ENCODE peak calls at places on chromosomes 3 and 15, in nine cellular contexts. L is WERI-Rb-1, S is BE2C, W is brain microvascular endothelial cell, M is fibroblast of mammary gland, V is HFF-Myc, G is bronchial epithelial cell, D is cardiac muscle cell, O is mucosa of descending colon. Q is an unnamed sample.

GRCh38 chr15:91224750-91225380 is 124.8 kb downstream of the SV2B start:
- DNase-seq in L (peak; percentile 39), V (peak; percentile 2), O (no peak), M (peak; percentile 54), W (peak; percentile 16), G (peak; percentile 50), S (peak; percentile 18), D (peak; percentile 51), Q (no peak)

GRCh38 chr3:71658131-71658530 is 67.1 kb downstream of the EIF4E3 start:
- DNase-seq in L (no peak), W (no peak), V (no peak), O (peak; percentile 54), M (no peak), G (peak; percentile 87), S (no peak), D (no peak), Q (no peak)

GRCh38 chr3:188076176-188076575 is 77.8 kb upstream of the LPP start:
- DNase-seq in L (no peak), S (no peak), D (no peak), W (no peak), M (no peak), V (no peak), O (no peak), G (no peak), Q (no peak)

GRCh38 chr15:85443593-85444328 is 63.4 kb downstream of the AKAP13 start:
- DNase-seq in D (peak; percentile 61), V (no peak), O (no peak), G (peak; percentile 96), W (peak; percentile 27), M (peak; percentile 8), S (no peak), L (no peak), Q (peak; percentile 82)

GRCh38 chr3:130963878-130964277 is 62.7 kb downstream of the ASTE1 start:
- DNase-seq in L (no peak), V (peak; percentile 26), G (peak; percentile 97), O (no peak), S (no peak), W (peak; percentile 93), M (peak; percentile 92), D (no peak), Q (peak; percentile 71)

GRCh38 chr3:72661115-72661457 is 187.2 kb downstream of the SHQ1 start:
- DNase-seq in W (no peak), M (peak; percentile 79), O (peak; percentile 56), L (no peak), G (peak; percentile 91), V (peak; percentile 72), S (peak; percentile 92), D (no peak), Q (peak; percentile 43)

GRCh38 chr15:100559330-100559729 is 30.6 kb upstream of the CERS3 start:
- DNase-seq in M (peak; percentile 91), O (no peak), L (no peak), W (peak; percentile 31), V (no peak), D (no peak), G (peak; percentile 91), S (no peak), Q (no peak)

GRCh38 chr3:58998476-58999117 is 51.2 kb downstream of the CFAP20DC start:
- DNase-seq in G (peak; percentile 100), D (no peak), M (peak; percentile 98), L (peak; percentile 16), V (peak; percentile 86), S (peak; percentile 28), W (peak; percentile 97), O (no peak), Q (peak; percentile 94)

GRCh38 chr15:64686130-64686735 is 89.2 kb downstream of the RBPMS2 start:
- DNase-seq in V (peak; percentile 54), O (no peak), D (peak; percentile 76), G (peak; percentile 45), S (peak; percentile 46), L (peak; percentile 30), M (peak; percentile 74), W (peak; percentile 30), Q (no peak)

GRCh38 chr3:59782664-59783063 is 732.8 kb upstream of the CFAP20DC start:
- DNase-seq in G (no peak), O (no peak), S (peak; percentile 14), V (no peak), W (no peak), D (no peak), L (no peak), M (peak; percentile 12), Q (no peak)

GRCh38 chr3:52526151-52526561 is 7.5 kb downstream of the NT5DC2 start:
- DNase-seq in W (no peak), M (no peak), L (peak; percentile 73), S (no peak), O (peak; percentile 24), V (no peak), D (no peak), G (peak; percentile 95), Q (no peak)

GRCh38 chr3:194089357-194090177 is 46.4 kb upstream of the HES1 start:
- DNase-seq in G (peak; percentile 100), M (peak; percentile 99), O (peak; percentile 81), L (peak; percentile 8), D (no peak), W (peak; percentile 98), V (peak; percentile 84), S (no peak), Q (peak; percentile 100)

GRCh38 chr3:167813169-167814123 is 77.9 kb downstream of the SERPINI1 start:
- DNase-seq in S (no peak), G (no peak), O (no peak), V (no peak), M (peak; percentile 9), D (no peak), L (peak; percentile 16), W (no peak), Q (no peak)

GRCh38 chr3:58167431-58168351 is 43.1 kb downstream of the DNASE1L3 start:
- DNase-seq in D (peak; percentile 72), S (peak; percentile 54), V (peak; percentile 45), M (peak; percentile 65), W (peak; percentile 68), O (peak; percentile 60), G (peak; percentile 39), L (peak; percentile 66), Q (no peak)

GRCh38 chr15:34106423-34106822 is 4.5 kb downstream of the PGBD4 start:
- DNase-seq in V (no peak), W (no peak), D (no peak), L (no peak), G (no peak), S (no peak), M (no peak), O (no peak), Q (no peak)

GRCh38 chr15:97995192-97995591 is 34.7 kb downstream of the ARRDC4 start:
- DNase-seq in O (no peak), L (no peak), G (peak; percentile 49), V (no peak), W (no peak), M (no peak), S (no peak), D (no peak), Q (no peak)

GRCh38 chr3:140695361-140696061 is 17.6 kb downstream of the TRIM42 start:
- DNase-seq in W (no peak), L (no peak), O (no peak), S (no peak), V (no peak), M (no peak), D (no peak), G (no peak), Q (no peak)

DNA sequence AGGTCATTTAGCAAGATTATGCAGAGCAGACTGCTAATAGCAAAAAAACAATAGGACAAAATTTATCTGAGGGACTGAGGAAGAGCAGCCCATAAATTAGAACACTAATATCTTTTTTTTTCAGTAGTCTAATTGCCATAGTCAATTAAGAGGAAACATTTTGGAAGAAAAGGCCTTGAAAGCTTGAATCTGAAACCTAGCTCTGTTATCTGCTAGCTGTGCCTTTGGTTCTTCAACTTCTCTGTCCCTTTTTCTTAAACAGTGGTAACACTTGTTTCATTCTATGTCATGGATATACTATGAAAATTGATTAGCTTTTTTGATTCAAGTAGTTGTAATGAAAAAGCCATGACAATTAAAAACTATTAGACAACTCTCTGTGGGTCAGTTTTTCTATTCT is 1.7 kb downstream of the ATR start:
- DNase-seq in O (no peak), V (no peak), D (no peak), L (no peak), G (no peak), W (no peak), S (no peak), M (no peak), Q (no peak)
- H3K4me3 ChIP-seq in O (no peak overlapping the region), V (peak overlapping the region; percentile 62), D (no peak overlapping the region), L (no peak overlapping the region), G (no peak overlapping the region), W (no peak overlapping the region), S (peak overlapping the region; percentile 97), M (no peak overlapping the region), Q (no peak overlapping the region)

DNA sequence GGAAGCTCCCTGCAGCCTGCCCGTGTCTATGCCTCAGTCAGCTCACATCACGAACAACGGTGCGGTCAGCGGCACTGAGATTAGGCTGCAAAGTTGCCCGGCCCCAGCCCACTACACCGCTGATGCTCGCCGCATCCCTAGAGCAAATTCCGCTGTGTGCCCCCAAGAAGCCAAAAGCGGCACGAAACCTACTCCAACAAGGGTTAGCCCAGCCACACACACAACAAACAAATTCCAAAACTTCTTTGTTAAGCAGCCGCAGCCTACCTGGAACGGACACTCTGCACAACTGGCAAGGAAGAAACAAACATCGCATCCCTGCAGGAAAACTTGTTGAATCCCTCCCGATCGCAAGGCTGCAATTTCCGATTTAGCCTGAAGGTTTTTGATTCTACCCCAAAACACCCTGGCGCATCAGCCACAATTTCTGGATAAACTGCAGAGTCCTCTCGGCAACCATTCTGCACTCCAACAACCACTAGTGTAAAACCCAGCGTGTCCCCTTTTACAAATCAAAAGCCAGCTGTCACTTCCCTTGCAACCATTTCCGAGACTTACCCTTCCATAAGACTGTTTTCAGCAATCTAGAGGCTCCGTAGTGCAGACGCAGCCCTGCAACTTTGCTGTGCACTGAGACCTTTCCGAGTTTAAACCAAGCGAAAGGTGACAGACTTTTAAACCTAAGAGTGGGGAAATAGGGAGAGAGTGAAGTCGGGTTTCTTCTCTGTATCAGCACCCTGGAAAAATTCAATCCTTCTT is 425 bp downstream of the ROBO1 start:
- DNase-seq in M (no peak), W (peak; percentile 57), V (no peak), G (no peak), O (no peak), S (peak; percentile 49), L (no peak), D (peak; percentile 32), Q (no peak)
- H3K4me3 ChIP-seq in M (no peak overlapping the region), W (peak overlapping the region; percentile 68), V (no peak overlapping the region), G (no peak overlapping the region), O (no peak overlapping the region), S (peak overlapping the region; percentile 89), L (no peak overlapping the region), D (peak overlapping the region; percentile 41), Q (peak overlapping the region; percentile 39)

GRCh38 chr3:186097317-186097662 is 11.6 kb downstream of the ETV5 start:
- DNase-seq in D (no peak), V (no peak), O (no peak), M (no peak), S (no peak), G (no peak), W (no peak), L (peak; percentile 12), Q (no peak)
- H3K4me3 ChIP-seq in D (peak overlapping the region; percentile 7), V (no peak overlapping the region), O (no peak overlapping the region), M (no peak overlapping the region), S (peak overlapping the region; percentile 61), G (peak overlapping the region; percentile 7), W (peak overlapping the region; percentile 46), L (peak overlapping the region; percentile 35), Q (no peak overlapping the region)

DNA sequence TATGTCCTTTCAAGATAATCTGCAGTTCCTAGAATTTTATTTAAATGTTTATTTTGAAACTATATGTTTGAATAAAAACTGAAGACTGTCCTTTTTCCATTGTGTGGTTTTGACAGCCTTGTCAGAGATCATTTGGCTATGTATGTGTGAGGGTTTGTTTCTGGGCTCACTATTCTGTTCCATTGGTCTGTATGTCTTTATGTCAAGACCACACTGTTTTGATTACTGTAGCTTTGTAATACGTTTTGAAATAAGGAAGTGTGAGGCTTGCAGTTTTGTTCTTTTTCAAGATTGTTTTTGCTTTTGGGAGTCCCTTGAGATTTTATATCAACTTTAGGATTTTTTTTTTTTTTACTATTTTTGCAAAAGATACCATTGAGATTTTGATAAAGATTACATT is 42.0 kb downstream of the PIAS1 start:
- DNase-seq in D (no peak), M (no peak), L (no peak), V (no peak), G (no peak), W (no peak), O (no peak), S (no peak), Q (no peak)
- H3K4me3 ChIP-seq in D (no peak overlapping the region), M (no peak overlapping the region), L (no peak overlapping the region), V (no peak overlapping the region), G (no peak overlapping the region), W (no peak overlapping the region), O (no peak overlapping the region), S (no peak overlapping the region), Q (no peak overlapping the region)

Q was measured in kidney epithelial cell.